ENCODE peak calls at places on chromosomes 4 and X, in six cellular contexts. F is adipocyte; L is CD4-positive, alpha-beta T cell; J is M059J; M is hypothalamus; U is GM23338. P is an unnamed sample.

GRCh38 chr4:145056325-145057130 is 41.5 kb downstream of the ANAPC10 start:
- DNase-seq in U (no peak), M (no peak), J (no peak), F (no peak), L (no peak), P (no peak)

GRCh38 chr4:104860227-104861123 is 286.2 kb upstream of the TET2 start:
- DNase-seq in J (peak; percentile 60), U (peak; percentile 89), L (no peak), M (no peak), F (peak; percentile 84), P (no peak)

GRCh38 chrX:40871385-40872082 is 136.2 kb upstream of the MED14 start:
- DNase-seq in F (peak; percentile 16), U (no peak), J (peak; percentile 56), M (no peak), L (no peak), P (no peak)

GRCh38 chrX:13092455-13092941 is 48.1 kb upstream of the FAM9C start:
- DNase-seq in U (no peak), J (no peak), L (peak; percentile 73), M (no peak), F (no peak), P (peak; percentile 11)

GRCh38 chr4:12679217-12679616 is 804.9 kb downstream of the RAB28 start:
- DNase-seq in F (no peak), M (no peak), L (no peak), J (no peak), U (peak; percentile 51), P (no peak)

GRCh38 chr4:121154103-121154515 is 10.0 kb downstream of the TNIP3 start:
- DNase-seq in F (no peak), M (no peak), J (no peak), L (no peak), U (no peak), P (no peak)

GRCh38 chrX:100358766-100359165 is 51.3 kb downstream of the PCDH19 start:
- DNase-seq in M (no peak), U (no peak), F (no peak), J (no peak), L (no peak), P (no peak)

GRCh38 chrX:52839137-52839536 is 28.1 kb downstream of the XAGE5 start:
- DNase-seq in M (no peak), U (peak; percentile 1), J (no peak), F (no peak), L (no peak), P (no peak)

GRCh38 chr4:141540643-141541042 is 95.7 kb upstream of the IL15 start:
- DNase-seq in L (no peak), J (peak; percentile 22), F (peak; percentile 25), M (no peak), U (no peak), P (no peak)